ENCODE peak calls at places on chromosome 9, in six cellular contexts. L, Q, G, D, K and I are unnamed samples.

GRCh38 chr9:116686135-116686534 is 970 bp upstream of the TRIM32 start:
- DNase-seq in D (no peak), L (no peak), Q (no peak), K (no peak), G (no peak), I (no peak)

GRCh38 chr9:107284636-107285035 is 1.6 kb downstream of the RAD23B start:
- DNase-seq in L (no peak), K (peak; percentile 75), G (no peak), D (no peak), Q (no peak), I (no peak)

GRCh38 chr9:135303865-135304499 is 175.6 kb upstream of the PPP1R26 start:
- DNase-seq in Q (no peak), L (no peak), K (no peak), D (peak; percentile 7), G (no peak), I (no peak)

GRCh38 chr9:109302606-109303005 is 18.3 kb downstream of the EPB41L4B start:
- DNase-seq in D (no peak), K (no peak), L (no peak), Q (no peak), G (no peak), I (no peak)

GRCh38 chr9:88936132-88936531 is 55.1 kb upstream of the S1PR3 start:
- DNase-seq in L (no peak), K (no peak), G (no peak), D (no peak), Q (no peak), I (no peak)

GRCh38 chr9:19999491-20000057 is 210.7 kb upstream of the SLC24A2 start:
- DNase-seq in K (no peak), L (no peak), Q (no peak), G (peak; percentile 54), D (no peak), I (no peak)

GRCh38 chr9:114163517-114163924 is 8.2 kb downstream of the COL27A1 start:
- DNase-seq in D (no peak), L (no peak), K (peak; percentile 45), Q (peak; percentile 60), G (no peak), I (no peak)

GRCh38 chr9:134912126-134912840 is 5.4 kb downstream of the FCN1 start:
- DNase-seq in G (no peak), L (no peak), K (no peak), D (peak; percentile 60), Q (peak; percentile 19), I (no peak)

GRCh38 chr9:112820886-112821285 is 69.8 kb downstream of the SLC46A2 start:
- DNase-seq in L (no peak), K (no peak), Q (no peak), G (no peak), D (no peak), I (no peak)

GRCh38 chr9:94479757-94480156 is 75.1 kb upstream of the PCAT7 start:
- DNase-seq in G (no peak), Q (no peak), L (no peak), D (no peak), K (no peak), I (no peak)

GRCh38 chr9:105309531-105309931 is 65.1 kb downstream of the SLC44A1 start:
- DNase-seq in K (no peak), D (no peak), Q (no peak), L (no peak), G (no peak), I (no peak)

GRCh38 chr9:34536685-34537084 is 13.9 kb upstream of the ENHO start:
- DNase-seq in K (no peak), D (peak; percentile 78), Q (no peak), G (no peak), L (no peak), I (no peak)

GRCh38 chr9:114387678-114388431 is at the start of gene AKNA:
- DNase-seq in L (peak; percentile 72), Q (peak; percentile 86), D (peak; percentile 96), G (peak; percentile 56), K (no peak), I (peak; percentile 78)

GRCh38 chr9:75013735-75014134 is 14.4 kb downstream of the CARNMT1 start:
- DNase-seq in K (no peak), G (no peak), D (no peak), L (no peak), Q (no peak), I (no peak)

GRCh38 chr9:109815366-109815947 is 35.5 kb downstream of the PALM2AKAP2 start:
- DNase-seq in L (no peak), K (peak; percentile 28), D (no peak), Q (no peak), G (no peak), I (no peak)

GRCh38 chr9:72145093-72145492 is 4.1 kb upstream of the GDA start:
- DNase-seq in K (no peak), D (no peak), L (no peak), Q (no peak), G (no peak), I (no peak)

GRCh38 chr9:107480386-107480789 is 9.2 kb downstream of the KLF4 start:
- DNase-seq in G (no peak), L (no peak), Q (peak; percentile 53), D (peak; percentile 94), K (no peak), I (no peak)

GRCh38 chr9:70007831-70008230 is 35.8 kb upstream of the MAMDC2 start:
- DNase-seq in Q (no peak), D (no peak), K (no peak), L (no peak), G (no peak), I (no peak)